ENCODE peak calls at places on chromosome 12, in four cellular contexts. L, Z, F and R are unnamed samples.

GRCh38 chr12:93135286-93136239 is 206.5 kb upstream of the EEA1 start:
- DNase-seq in L (no peak), Z (no peak), F (peak; percentile 20), R (peak; percentile 44)

GRCh38 chr12:128015276-128015675 is 251.7 kb upstream of the TMEM132C start:
- DNase-seq in L (no peak), Z (no peak), F (no peak), R (no peak)

GRCh38 chr12:54140958-54141388 is 47.8 kb downstream of the SMUG1 start:
- DNase-seq in L (peak; percentile 60), Z (peak; percentile 62), F (no peak), R (no peak)

GRCh38 chr12:69688496-69689427 is 10.3 kb downstream of the BEST3 start:
- DNase-seq in L (peak; percentile 40), Z (no peak), F (peak; percentile 98), R (peak; percentile 53)

GRCh38 chr12:26527702-26528101 is 305.3 kb downstream of the ITPR2 start:
- DNase-seq in L (no peak), Z (no peak), F (no peak), R (no peak)

GRCh38 chr12:94594443-94594825 is 55.9 kb downstream of the TMCC3 start:
- DNase-seq in L (no peak), Z (no peak), F (no peak), R (no peak)

GRCh38 chr12:105493091-105493615 is 162.7 kb downstream of the C12orf75 start:
- DNase-seq in L (no peak), Z (no peak), F (peak; percentile 76), R (no peak)

GRCh38 chr12:131089526-131090253 is 136.0 kb downstream of the ADGRD1 start:
- DNase-seq in L (no peak), Z (no peak), F (no peak), R (no peak)

GRCh38 chr12:128644664-128645296 is 179.0 kb downstream of the SLC15A4 start:
- DNase-seq in L (no peak), Z (no peak), F (no peak), R (no peak)

GRCh38 chr12:65876898-65877721 is 52.8 kb downstream of the HMGA2 start:
- DNase-seq in L (no peak), Z (no peak), F (peak; percentile 77), R (no peak)

GRCh38 chr12:116338064-116338872 is 60.8 kb upstream of the MED13L start:
- DNase-seq in L (no peak), Z (no peak), F (no peak), R (no peak)

GRCh38 chr12:52221912-52222457 is 11.1 kb upstream of the KRT7 start:
- DNase-seq in L (peak; percentile 47), Z (no peak), F (peak; percentile 39), R (no peak)

GRCh38 chr12:75488553-75488952 is 8.0 kb downstream of the GLIPR1 start:
- DNase-seq in L (no peak), Z (no peak), F (peak; percentile 45), R (no peak)

GRCh38 chr12:110355080-110355479 is 48.4 kb downstream of the ANAPC7 start:
- DNase-seq in L (no peak), Z (no peak), F (peak; percentile 21), R (no peak)

GRCh38 chr12:108273217-108273616 is 65.9 kb downstream of the CMKLR1 start:
- DNase-seq in L (no peak), Z (no peak), F (no peak), R (no peak)

GRCh38 chr12:120012067-120012621 is 23.1 kb downstream of the BICDL1 start:
- DNase-seq in L (no peak), Z (no peak), F (peak; percentile 13), R (no peak)

GRCh38 chr12:113852273-113852672 is 113.9 kb downstream of the RBM19 start:
- DNase-seq in L (no peak), Z (no peak), F (no peak), R (no peak)

GRCh38 chr12:115752151-115752550 is 525.3 kb downstream of the MED13L start:
- DNase-seq in L (no peak), Z (no peak), F (peak; percentile 63), R (no peak)

GRCh38 chr12:118102070-118102469 is 1.7 kb downstream of the VSIG10 start:
- DNase-seq in L (no peak), Z (no peak), F (peak; percentile 33), R (no peak)

GRCh38 chr12:62635630-62636029 is 169.0 kb downstream of the MON2 start:
- DNase-seq in L (no peak), Z (no peak), F (no peak), R (no peak)

GRCh38 chr12:29208060-29208459 is 59.0 kb downstream of the FAR2 start:
- DNase-seq in L (no peak), Z (no peak), F (no peak), R (no peak)

GRCh38 chr12:126685636-126686035 is 1581.3 kb upstream of the TMEM132C start:
- DNase-seq in L (no peak), Z (no peak), F (peak; percentile 28), R (no peak)

GRCh38 chr12:63779498-63780481 is at the start of gene RXYLT1:
- DNase-seq in L (peak; percentile 89), Z (peak; percentile 81), F (peak; percentile 72), R (peak; percentile 41)

GRCh38 chr12:93379432-93380308 is 1.9 kb downstream of the NUDT4 start:
- DNase-seq in L (no peak), Z (no peak), F (peak; percentile 22), R (no peak)

GRCh38 chr12:121949643-121950397 is 31.4 kb downstream of the CFAP251 start:
- DNase-seq in L (no peak), Z (no peak), F (peak; percentile 95), R (peak; percentile 42)

GRCh38 chr12:130644566-130644965 is 71.5 kb downstream of the RIMBP2 start:
- DNase-seq in L (no peak), Z (no peak), F (no peak), R (no peak)

GRCh38 chr12:119803391-119803791 is 73.7 kb downstream of the CIT start:
- DNase-seq in L (peak; percentile 26), Z (no peak), F (peak; percentile 48), R (peak; percentile 42)

GRCh38 chr12:65229441-65229840 is 49.0 kb upstream of the MSRB3 start:
- DNase-seq in L (no peak), Z (no peak), F (peak; percentile 73), R (peak; percentile 11)

GRCh38 chr12:106767954-106768501 is 6.5 kb upstream of the RIC8B start:
- DNase-seq in L (no peak), Z (no peak), F (peak; percentile 73), R (no peak)

GRCh38 chr12:128930591-128930990 is 77.3 kb downstream of the GLT1D1 start:
- DNase-seq in L (no peak), Z (no peak), F (no peak), R (no peak)

GRCh38 chr12:28996688-28997087 is 152.4 kb upstream of the FAR2 start:
- DNase-seq in L (no peak), Z (no peak), F (no peak), R (no peak)

GRCh38 chr12:117192057-117192456 is 1.8 kb upstream of the FBXO21 start:
- DNase-seq in L (no peak), Z (no peak), F (no peak), R (no peak)

GRCh38 chr12:103884316-103884715 is 43.3 kb upstream of the NT5DC3 start:
- DNase-seq in L (no peak), Z (no peak), F (peak; percentile 63), R (peak; percentile 38)

GRCh38 chr12:116525418-116526001 is 33.7 kb upstream of the MAP1LC3B2 start:
- DNase-seq in L (no peak), Z (no peak), F (peak; percentile 96), R (peak; percentile 67)

GRCh38 chr12:114499338-114499737 is 93.4 kb upstream of the TBX5 start:
- DNase-seq in L (no peak), Z (no peak), F (no peak), R (no peak)

DNA sequence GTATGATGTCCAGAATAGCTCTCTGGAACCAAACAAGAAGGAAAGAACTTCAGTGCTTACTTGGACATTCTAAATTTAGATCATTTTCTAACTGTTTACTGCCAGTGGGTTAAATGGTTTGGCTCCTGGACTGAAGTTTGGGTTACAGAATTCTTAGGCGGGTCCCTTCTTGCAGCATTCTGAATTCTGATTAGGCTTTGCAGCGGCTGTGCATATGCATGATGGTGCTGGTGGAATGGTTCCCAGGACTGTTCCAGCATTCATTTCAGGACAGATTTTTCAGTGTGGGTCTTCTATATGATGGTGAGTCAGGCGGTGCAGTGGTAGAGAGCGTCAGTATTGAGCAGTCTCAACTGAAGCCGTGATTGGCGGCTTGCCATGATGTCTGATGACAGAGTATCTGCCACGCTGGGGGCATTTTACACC is 148.8 kb downstream of the DYRK2 start:
- DNase-seq in L (peak; percentile 53), Z (no peak), F (peak; percentile 54), R (peak; percentile 36)
- TF ChIP-seq CTCF in L (no peak), Z (no peak), F (no peak), R (no peak)

GRCh38 chr12:101490286-101490920 is 15.3 kb downstream of the SPIC start:
- DNase-seq in L (no peak), Z (no peak), F (no peak), R (no peak)
- TF ChIP-seq CTCF in L (peak; percentile 34), Z (no peak), F (peak; percentile 30), R (no peak)

GRCh38 chr12:3835914-3836313 is 37.3 kb downstream of the PARP11 start:
- DNase-seq in L (no peak), Z (no peak), F (no peak), R (no peak)
- TF ChIP-seq CTCF in L (no peak), Z (no peak), F (no peak), R (no peak)

GRCh38 chr12:89040146-89040964 is 311.9 kb downstream of the DUSP6 start:
- DNase-seq in L (peak; percentile 28), Z (no peak), F (peak; percentile 48), R (no peak)
- TF ChIP-seq CTCF in L (no peak), Z (no peak), F (no peak), R (no peak)

DNA sequence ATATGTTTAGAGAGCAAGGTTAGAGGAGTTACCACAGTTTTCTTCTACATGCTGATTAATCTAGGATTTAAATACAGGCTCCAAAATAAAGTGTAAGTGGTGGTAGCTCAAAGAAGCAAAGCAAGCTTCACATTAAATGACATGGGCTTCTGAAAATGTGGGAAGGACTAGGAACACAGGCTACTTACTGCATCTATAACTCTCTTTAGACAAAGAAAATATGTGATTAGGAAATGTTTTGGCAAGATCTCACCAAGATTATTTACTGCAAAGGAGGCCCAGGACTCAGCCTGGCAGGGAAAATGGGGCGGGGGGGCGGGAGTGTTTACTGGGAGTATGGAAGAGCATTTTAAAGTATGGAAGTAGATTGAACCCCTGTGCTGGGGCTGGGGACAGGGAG is 39.4 kb downstream of the ETV6 start:
- DNase-seq in L (no peak), Z (no peak), F (peak; percentile 38), R (no peak)
- TF ChIP-seq CTCF in L (no peak), Z (no peak), F (no peak), R (no peak)

GRCh38 chr12:100163416-100164152 is 20.9 kb upstream of the BLTP3B start:
- DNase-seq in L (peak; percentile 89), Z (peak; percentile 50), F (peak; percentile 62), R (no peak)
- TF ChIP-seq CTCF in L (peak; percentile 17), Z (no peak), F (no peak), R (no peak)

GRCh38 chr12:97283297-97283696 is 179.3 kb upstream of the RMST start:
- DNase-seq in L (no peak), Z (no peak), F (no peak), R (no peak)
- TF ChIP-seq CTCF in L (no peak), Z (no peak), F (no peak), R (no peak)

GRCh38 chr12:5073838-5074237 is 30.2 kb downstream of the KCNA5 start:
- DNase-seq in L (no peak), Z (no peak), F (no peak), R (no peak)
- TF ChIP-seq CTCF in L (no peak), Z (no peak), F (peak; percentile 44), R (peak; percentile 27)